ENCODE peak calls at places on chromosome 17, in four cellular contexts. J is ascending aorta, C is transverse colon, O is HCT116. M is an unnamed sample. For H3K4me1, the result is how much of the 10 kb centered on the place peaks cover.

GRCh38 chr17:16987001-16987829 is 15.3 kb upstream of the TNFRSF13B start:
- DNase-seq in J (no peak), C (no peak), O (no peak), M (no peak)

GRCh38 chr17:31580331-31581021 is 189.0 kb downstream of the RAB11FIP4 start:
- DNase-seq in J (peak), C (no peak), O (no peak), M (no peak)

GRCh38 chr17:8914554-8914953 is 47.1 kb upstream of the PIK3R6 start:
- DNase-seq in J (no peak), C (no peak), O (no peak), M (no peak)

GRCh38 chr17:29576214-29577008 is 7.9 kb downstream of the TP53I13 start:
- DNase-seq in J (no peak), C (no peak), O (no peak), M (no peak)

GRCh38 chr17:42436401-42436800 is 13.3 kb upstream of the CAVIN1 start:
- DNase-seq in J (no peak), C (peak), O (no peak), M (no peak)

GRCh38 chr17:78624461-78625216 is 47.4 kb upstream of the DNAH17 start:
- DNase-seq in J (no peak), C (no peak), O (no peak), M (no peak)

GRCh38 chr17:66467766-66468165 is 165.4 kb downstream of the PRKCA start:
- DNase-seq in J (no peak), C (no peak), O (no peak), M (no peak)

GRCh38 chr17:45793999-45794540 is 9.9 kb downstream of the CRHR1 start:
- DNase-seq in J (no peak), C (no peak), O (no peak), M (no peak)

GRCh38 chr17:27352481-27353460 is 58.9 kb downstream of the WSB1 start:
- DNase-seq in J (no peak), C (no peak), O (no peak), M (no peak)

GRCh38 chr17:75980188-75981018 is 1.4 kb downstream of the TEN1 start:
- DNase-seq in J (no peak), C (no peak), O (no peak), M (no peak)

GRCh38 chr17:19398301-19399181 is 11.6 kb upstream of the MFAP4 start:
- DNase-seq in J (no peak), C (peak), O (no peak), M (no peak)

GRCh38 chr17:41624208-41625101 is at the start of gene KRT17:
- DNase-seq in J (no peak), C (no peak), O (no peak), M (no peak)

GRCh38 chr17:53630115-53630514 is 192.6 kb upstream of the KIF2B start:
- DNase-seq in J (no peak), C (no peak), O (no peak), M (no peak)

GRCh38 chr17:6894206-6894528 is 62.6 kb upstream of the TEKT1 start:
- DNase-seq in J (no peak), C (no peak), O (no peak), M (no peak)

GRCh38 chr17:82097919-82098168 is 192 bp downstream of the FASN start:
- DNase-seq in J (no peak), C (no peak), O (no peak), M (no peak)

GRCh38 chr17:64741924-64742670 is 80.0 kb upstream of the SMURF2 start:
- DNase-seq in J (no peak), C (peak), O (no peak), M (peak)

GRCh38 chr17:36117505-36118382 is 14.1 kb downstream of the CCL4 start:
- DNase-seq in J (no peak), C (peak), O (no peak), M (no peak)

GRCh38 chr17:8105957-8106398 is 12.3 kb downstream of the ALOXE3 start:
- DNase-seq in J (no peak), C (no peak), O (no peak), M (no peak)

GRCh38 chr17:77849203-77849602 is 109.3 kb upstream of the TNRC6C start:
- DNase-seq in J (no peak), C (no peak), O (no peak), M (no peak)

GRCh38 chr17:11768981-11769380 is 170.7 kb downstream of the DNAH9 start:
- DNase-seq in J (no peak), C (no peak), O (no peak), M (no peak)

GRCh38 chr17:48175692-48176450 is 68.3 kb downstream of the SNX11 start:
- DNase-seq in J (no peak), C (no peak), O (no peak), M (no peak)

GRCh38 chr17:27481327-27481726 is 25.1 kb downstream of the KSR1 start:
- DNase-seq in J (no peak), C (no peak), O (no peak), M (no peak)

GRCh38 chr17:2867441-2868424 is 71.5 kb downstream of the RAP1GAP2 start:
- DNase-seq in J (no peak), C (no peak), O (no peak), M (no peak)

GRCh38 chr17:38980455-38981217 is 13.4 kb upstream of the FBXO47 start:
- DNase-seq in J (no peak), C (no peak), O (no peak), M (no peak)

GRCh38 chr17:31609331-31609730 is 217.9 kb downstream of the RAB11FIP4 start:
- DNase-seq in J (no peak), C (no peak), O (no peak), M (no peak)

GRCh38 chr17:39011907-39012468 is 44.8 kb upstream of the FBXO47 start:
- DNase-seq in J (no peak), C (no peak), O (no peak), M (no peak)

GRCh38 chr17:41811549-41812175 is at the start of gene P3H4:
- DNase-seq in J (no peak), C (peak), O (peak), M (peak)

GRCh38 chr17:77768475-77768874 is 190.0 kb upstream of the TNRC6C start:
- DNase-seq in J (no peak), C (no peak), O (no peak), M (no peak)

GRCh38 chr17:76145231-76146052 is 4.4 kb upstream of the FOXJ1 start:
- DNase-seq in J (no peak), C (peak), O (no peak), M (no peak)

GRCh38 chr17:37671813-37672544 is 28.7 kb upstream of the DDX52 start:
- DNase-seq in J (no peak), C (no peak), O (no peak), M (no peak)

GRCh38 chr17:36879027-36879426 is 58.2 kb upstream of the LHX1 start:
- DNase-seq in J (no peak), C (no peak), O (no peak), M (no peak)

DNA sequence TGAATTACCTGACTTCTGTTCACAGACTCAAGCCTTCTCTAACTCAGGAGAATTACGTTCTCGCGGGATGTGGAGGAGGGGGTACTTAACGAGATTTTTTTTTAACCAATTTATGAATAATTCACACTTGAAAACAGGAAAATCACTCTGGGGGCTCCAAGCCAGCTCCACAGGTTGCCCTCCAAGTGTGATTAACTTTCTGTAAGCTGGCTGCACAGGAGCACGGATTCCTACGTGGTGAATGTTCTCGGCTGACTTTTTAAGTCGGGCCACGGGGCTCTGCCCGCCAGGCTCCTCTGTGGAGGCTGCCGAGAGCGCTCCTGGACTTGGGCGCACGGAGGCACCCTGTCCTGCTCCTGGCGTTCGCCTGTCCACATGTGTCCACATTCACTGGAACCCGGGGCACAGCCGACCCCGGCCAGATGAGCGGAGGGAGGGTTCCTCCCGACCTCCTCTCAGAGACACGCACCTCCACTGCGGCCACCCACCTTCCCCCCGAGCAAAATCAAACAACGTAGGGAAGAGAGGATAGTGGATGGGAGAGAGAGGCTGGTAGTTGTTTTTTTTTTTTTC is 147.1 kb upstream of the CHMP6 start:
- DNase-seq in J (no peak), C (no peak), O (no peak), M (no peak)
- TF ChIP-seq CTCF in J (no peak), C (no peak), O (no peak), M (no peak)

DNA sequence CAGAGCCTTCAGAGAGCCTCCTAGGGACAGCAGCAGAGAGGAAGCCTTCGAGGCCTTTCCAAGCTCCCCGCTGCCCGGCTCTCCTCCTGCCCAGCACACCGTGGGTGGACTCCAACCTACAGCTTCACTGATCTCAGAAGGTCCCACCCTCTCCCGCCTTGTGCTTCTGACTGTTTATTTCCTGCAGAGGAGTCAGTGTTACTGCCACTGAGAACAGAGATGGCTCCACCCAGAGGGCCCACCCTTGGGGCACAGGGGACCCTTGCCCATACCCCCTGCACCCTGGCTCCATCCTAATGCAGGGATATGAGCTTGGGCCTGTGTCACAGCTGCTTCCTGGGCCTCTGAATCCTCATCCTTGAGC is 52.8 kb upstream of the TOB1 start:
- DNase-seq in J (no peak), C (peak), O (no peak), M (no peak)
- H3K4me1 ChIP-seq in J (under half), C (under half), O (under half), M (under half)

DNA sequence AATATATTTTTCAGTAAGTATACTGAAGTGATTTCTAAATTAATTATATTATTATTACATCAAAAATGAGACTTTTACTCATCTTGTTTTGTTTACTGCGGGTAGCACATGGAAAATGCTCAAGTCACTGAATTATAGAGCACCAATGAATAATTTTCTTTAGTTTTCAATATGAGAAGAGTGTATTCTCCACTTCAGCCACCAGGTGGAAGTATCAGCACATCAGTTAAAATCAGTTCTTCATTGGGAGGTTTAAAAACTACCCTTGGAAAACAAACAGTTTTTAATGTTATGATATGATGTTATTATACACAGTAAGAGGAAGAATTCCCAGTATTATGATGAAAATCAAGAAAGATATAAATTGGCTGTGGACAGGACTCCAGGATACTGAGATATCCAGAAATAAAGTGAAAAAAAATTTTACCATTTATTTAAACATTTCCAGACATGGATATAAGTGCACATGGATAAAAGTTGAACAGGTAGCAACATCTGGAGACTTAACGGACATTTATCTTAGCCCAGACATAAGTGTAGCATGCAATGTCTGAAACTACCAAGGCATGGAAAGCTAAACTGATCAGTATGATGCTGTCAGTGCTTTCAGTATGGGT is 467.3 kb downstream of the KCNJ2 start:
- DNase-seq in J (no peak), C (no peak), O (peak), M (peak)
- TF ChIP-seq CTCF in J (peak), C (peak), O (peak), M (peak)

GRCh38 chr17:49846938-49847712 is 744 bp downstream of the TAC4 start:
- DNase-seq in J (no peak), C (no peak), O (no peak), M (no peak)
- H3K4me1 ChIP-seq in J (under half), C (under half), O (under half), M (under half)

DNA sequence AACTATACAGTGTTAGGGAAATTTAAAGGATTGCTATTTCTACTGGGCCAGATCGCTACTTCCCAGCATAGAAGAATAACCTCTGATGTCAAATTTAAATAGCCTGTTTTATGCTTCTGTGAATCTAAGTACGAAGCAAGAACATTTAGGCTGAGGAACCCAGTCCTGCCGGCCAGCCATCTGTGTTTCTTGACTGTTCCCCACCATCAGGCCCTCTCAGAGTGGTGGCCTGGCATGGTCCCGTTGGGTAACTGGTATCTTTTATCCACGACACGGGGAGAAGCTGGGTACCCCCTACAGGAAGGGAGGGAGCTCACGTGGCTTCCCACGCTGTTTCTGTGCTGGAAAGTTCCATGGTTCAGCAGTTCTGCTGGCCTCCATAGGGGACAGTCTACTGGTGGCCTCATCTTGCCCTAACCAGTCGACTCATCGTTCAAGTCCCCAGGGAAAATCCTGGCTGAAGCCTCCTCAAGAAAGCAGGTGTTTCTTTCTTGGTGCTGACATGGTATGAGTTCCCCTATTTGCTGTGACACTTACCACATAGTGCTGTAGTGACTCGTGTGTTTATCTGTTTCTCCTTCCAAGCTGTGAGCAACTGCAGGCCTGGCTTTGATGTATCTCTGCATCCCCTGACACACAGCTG is 201.7 kb upstream of the NLRP1 start:
- DNase-seq in J (no peak), C (no peak), O (no peak), M (no peak)
- TF ChIP-seq CTCF in J (no peak), C (no peak), O (no peak), M (no peak)

GRCh38 chr17:57630736-57631135 is 114.4 kb downstream of the CCDC182 start:
- DNase-seq in J (no peak), C (no peak), O (no peak), M (no peak)
- H3K4me1 ChIP-seq in J (under half), C (under half), O (under half), M (under half)

DNA sequence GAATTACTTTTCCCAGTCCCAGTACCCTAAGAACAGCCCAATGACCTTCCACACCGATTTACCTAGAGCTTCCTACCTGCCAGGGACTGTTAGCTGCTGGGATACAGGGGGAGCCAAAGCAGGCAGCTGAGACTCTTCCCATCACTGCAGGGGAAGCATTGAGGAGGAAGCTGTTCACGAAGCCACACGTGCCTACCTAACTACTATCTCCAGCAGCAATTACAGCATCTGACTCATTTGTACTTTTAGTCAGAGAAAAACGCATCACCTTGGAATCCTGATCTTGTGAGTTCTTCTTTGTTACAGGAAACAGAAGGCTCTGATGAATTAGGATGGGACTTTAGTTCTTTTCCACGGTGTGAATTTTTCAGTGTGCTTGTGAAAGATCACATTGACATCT is 113.7 kb upstream of the DHX40 start:
- DNase-seq in J (no peak), C (no peak), O (no peak), M (no peak)
- TF ChIP-seq CTCF in J (no peak), C (no peak), O (no peak), M (no peak)

DNA sequence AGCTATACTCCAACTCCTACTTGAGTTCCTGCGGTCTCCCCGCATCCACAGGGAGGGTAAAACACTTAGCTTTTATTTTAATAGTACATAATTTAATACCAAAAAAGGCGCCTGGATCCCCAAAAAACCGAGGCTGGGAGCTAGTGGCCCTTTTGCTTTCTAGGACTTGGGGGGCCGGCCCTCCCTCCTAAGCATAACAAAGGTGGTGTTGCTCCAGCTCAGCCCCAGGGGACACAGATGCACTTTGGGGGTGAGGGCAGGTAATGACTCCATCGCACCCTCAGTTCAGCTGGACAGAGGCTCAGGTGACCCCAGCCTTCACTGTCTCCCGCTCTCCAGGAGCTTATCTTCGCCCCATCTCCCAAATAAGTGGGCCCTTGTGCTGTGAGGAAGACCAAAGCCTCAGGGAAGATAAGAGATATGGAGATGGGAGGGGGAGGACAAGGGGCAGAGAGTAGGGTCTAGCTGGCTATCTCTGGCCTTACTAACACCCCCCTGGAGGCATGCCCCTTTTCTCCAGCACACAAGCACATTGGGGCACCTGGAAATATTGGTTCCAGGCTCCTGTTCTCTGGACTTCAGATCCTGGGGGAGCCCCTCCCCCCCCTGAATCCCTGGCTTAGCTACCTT is 2.8 kb upstream of the NHERF1 start:
- DNase-seq in J (no peak), C (no peak), O (no peak), M (no peak)
- H3K4me1 ChIP-seq in J (under half), C (under half), O (under half), M (under half)

DNA sequence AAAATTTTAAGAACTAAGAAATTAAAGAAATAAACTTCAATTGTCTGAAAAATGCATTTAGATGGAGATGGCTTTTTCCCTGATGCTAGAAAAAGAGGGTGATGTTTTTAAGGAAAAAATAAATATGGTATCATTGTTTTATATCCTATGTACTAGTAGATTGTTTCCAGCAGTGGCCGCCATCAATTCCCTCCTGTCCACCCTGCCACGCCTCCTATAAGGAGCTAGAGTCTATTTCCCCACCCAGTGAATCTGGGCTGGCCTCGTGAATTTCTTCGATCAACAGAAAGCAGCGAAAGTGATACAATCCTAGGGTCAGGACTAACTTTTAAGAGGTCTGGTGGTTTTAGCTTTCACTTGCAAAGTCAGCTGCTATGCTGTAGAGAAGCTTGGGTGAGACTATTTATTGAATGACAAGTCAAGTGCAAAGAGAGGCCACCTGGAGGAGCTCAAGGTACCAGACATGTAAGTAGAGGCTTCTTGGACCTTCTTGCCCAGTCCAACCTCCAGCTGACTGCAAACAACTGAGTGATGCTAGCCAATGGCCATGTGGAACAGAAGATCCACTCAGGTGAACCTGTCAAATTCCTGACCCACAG is 80.9 kb upstream of the MTMR4 start:
- DNase-seq in J (no peak), C (no peak), O (peak), M (no peak)
- TF ChIP-seq CTCF in J (no peak), C (no peak), O (no peak), M (no peak)